ENCODE peak calls at places on chromosomes 12 and 14, in five cellular contexts. Q is NCI-H1092, L is A172, G is A549, S is amniotic epithelial cell. M is an unnamed sample.
A peak's percentile ranks its signal among the peaks of the same experiment; 100 is the strongest.

GRCh38 chr14:69490219-69490918 is 5.8 kb downstream of the PLEKHD1 start:
- DNase-seq in L (no peak), S (no peak), G (no peak), Q (no peak), M (no peak)

GRCh38 chr14:71764701-71765347 is 167.4 kb upstream of the RGS6 start:
- DNase-seq in G (no peak), Q (no peak), L (no peak), S (no peak), M (no peak)

GRCh38 chr14:24074625-24075484 is 3.5 kb downstream of the CPNE6 start:
- DNase-seq in G (no peak), Q (no peak), L (no peak), S (no peak), M (no peak)

GRCh38 chr12:88393017-88393767 is 187.1 kb downstream of the KITLG start:
- DNase-seq in G (no peak), L (peak; percentile 30), Q (no peak), S (peak; percentile 62), M (peak; percentile 17)

GRCh38 chr12:14410841-14411569 is 45.5 kb downstream of the ATF7IP start:
- DNase-seq in S (peak; percentile 52), L (no peak), G (no peak), Q (no peak), M (peak; percentile 49)

GRCh38 chr12:49748306-49748705 is 6.9 kb downstream of the TMBIM6 start:
- DNase-seq in L (no peak), G (no peak), Q (no peak), S (peak; percentile 18), M (peak; percentile 66)

GRCh38 chr12:112939761-112940357 is 1.6 kb downstream of the OAS3 start:
- DNase-seq in Q (no peak), S (no peak), G (no peak), L (no peak), M (no peak)

GRCh38 chr12:79857675-79858074 is 77.2 kb downstream of the PPP1R12A start:
- DNase-seq in G (no peak), S (peak; percentile 44), Q (no peak), L (no peak), M (no peak)

GRCh38 chr14:52266782-52267181 is 716 bp upstream of the PTGDR start:
- DNase-seq in G (no peak), L (peak; percentile 6), Q (no peak), S (peak; percentile 69), M (no peak)

GRCh38 chr12:18139989-18140596 is 50.1 kb upstream of the RERGL start:
- DNase-seq in G (no peak), S (peak; percentile 15), Q (no peak), L (peak; percentile 13), M (peak; percentile 8)

M was measured in erythroblast.